ENCODE peak calls at places on chromosomes 2 and 18, in eight cellular contexts. Y is A549, P is Panc1, N is coronary artery, D is endothelial cell, K is retinal pigment epithelial cell, S is progenitor cell of endocrine pancreas, X is upper lobe of right lung. B is an unnamed sample.

GRCh38 chr2:229765721-229766120 is 51.4 kb upstream of the DNER start:
- DNase-seq in X (no peak), Y (no peak), P (no peak), S (no peak), N (no peak), K (no peak), D (no peak), B (no peak)

GRCh38 chr2:233346930-233347329 is 7.4 kb upstream of the DGKD start:
- DNase-seq in X (no peak), P (no peak), Y (no peak), N (no peak), S (no peak), D (no peak), K (no peak), B (no peak)

GRCh38 chr2:104872866-104873688 is 19.2 kb downstream of the POU3F3 start:
- DNase-seq in Y (peak), P (no peak), S (peak), X (peak), K (no peak), N (no peak), D (peak), B (no peak)

GRCh38 chr2:198712485-198712884 is 745.3 kb downstream of the SATB2 start:
- DNase-seq in P (no peak), S (no peak), N (no peak), X (no peak), K (no peak), D (no peak), Y (no peak), B (no peak)

GRCh38 chr2:67486041-67486796 is 89.1 kb downstream of the ETAA1 start:
- DNase-seq in Y (no peak), P (no peak), S (no peak), D (no peak), N (no peak), K (no peak), X (peak), B (no peak)

GRCh38 chr2:147182260-147182659 is 662.6 kb upstream of the ACVR2A start:
- DNase-seq in K (no peak), D (no peak), N (no peak), P (no peak), S (no peak), Y (no peak), X (no peak), B (no peak)

GRCh38 chr2:174636979-174637378 is 39.4 kb upstream of the WIPF1 start:
- DNase-seq in X (no peak), P (no peak), Y (no peak), D (no peak), N (no peak), S (no peak), K (no peak), B (no peak)

GRCh38 chr2:238527565-238527964 is 100.8 kb downstream of the ASB1 start:
- DNase-seq in P (no peak), S (no peak), K (no peak), D (no peak), X (no peak), N (no peak), Y (peak), B (no peak)

GRCh38 chr18:37452015-37452414 is 113.6 kb downstream of the CELF4 start:
- DNase-seq in N (no peak), Y (no peak), P (no peak), D (no peak), K (no peak), S (no peak), X (no peak), B (no peak)

GRCh38 chr2:238158807-238159539 is at the start of gene ERFE:
- DNase-seq in Y (peak), P (no peak), K (no peak), X (peak), D (peak), S (peak), N (no peak), B (no peak)

GRCh38 chr2:83006991-83007390 is 1452.1 kb downstream of the SUCLG1 start:
- DNase-seq in Y (no peak), K (no peak), P (no peak), D (no peak), S (no peak), N (no peak), X (no peak), B (no peak)

GRCh38 chr2:30354150-30354549 is 92.9 kb upstream of the LCLAT1 start:
- DNase-seq in D (no peak), Y (no peak), P (no peak), S (no peak), K (no peak), N (no peak), X (no peak), B (no peak)

GRCh38 chr2:119707117-119708087 is 28.4 kb downstream of the TMEM177 start:
- DNase-seq in Y (no peak), K (no peak), X (no peak), N (no peak), D (no peak), P (no peak), S (no peak), B (no peak)

GRCh38 chr2:154696771-154697170 is 1.7 kb upstream of the KCNJ3 start:
- DNase-seq in D (no peak), P (no peak), S (no peak), N (no peak), X (no peak), K (no peak), Y (no peak), B (no peak)

GRCh38 chr18:39389800-39390379 is 1824.3 kb upstream of the CELF4 start:
- DNase-seq in Y (no peak), K (peak), N (no peak), X (no peak), P (no peak), S (no peak), D (no peak), B (no peak)

GRCh38 chr18:37641573-37641972 is 76.0 kb upstream of the CELF4 start:
- DNase-seq in K (no peak), Y (no peak), S (no peak), X (no peak), P (no peak), D (no peak), N (no peak), B (no peak)

GRCh38 chr2:75606851-75607798 is 39.5 kb upstream of the MRPL19 start:
- DNase-seq in N (no peak), X (no peak), Y (no peak), S (no peak), P (no peak), K (no peak), D (no peak), B (no peak)

GRCh38 chr2:129192117-129192516 is 787.3 kb upstream of the RAB6C start:
- DNase-seq in N (no peak), S (no peak), X (no peak), K (no peak), D (no peak), Y (no peak), P (no peak), B (no peak)
- TF ChIP-seq CTCF in N (no peak), S (no peak), X (no peak), K (no peak), D (no peak), Y (no peak), P (peak), B (no peak)

GRCh38 chr18:75283758-75284157 is 73.2 kb downstream of the TSHZ1 start:
- DNase-seq in K (no peak), Y (no peak), X (no peak), S (no peak), D (no peak), N (no peak), P (no peak), B (no peak)
- TF ChIP-seq CTCF in K (no peak), Y (no peak), X (no peak), S (no peak), D (no peak), N (no peak), P (no peak), B (no peak)

DNA sequence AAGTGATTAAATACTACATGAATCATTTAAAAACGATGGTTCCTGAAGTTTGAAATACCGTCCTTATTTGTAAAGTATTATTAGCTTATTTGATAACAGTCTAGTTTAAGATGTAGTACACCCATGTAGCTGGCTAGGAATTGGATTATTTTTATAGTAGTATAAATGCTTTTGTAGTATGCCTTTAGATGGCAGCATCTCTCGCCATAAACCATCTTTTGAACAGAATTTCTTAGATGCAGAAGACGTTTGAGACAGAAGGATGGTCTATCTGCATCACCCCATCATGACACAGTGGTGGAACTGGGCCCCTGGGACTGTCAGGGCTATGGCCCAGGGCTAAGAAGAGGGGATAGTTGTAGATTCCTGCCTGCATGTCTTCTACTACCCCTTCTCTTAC is 152.7 kb downstream of the WDSUB1 start:
- DNase-seq in D (no peak), X (no peak), S (no peak), Y (no peak), K (no peak), N (no peak), P (no peak), B (no peak)
- TF ChIP-seq CTCF in D (no peak), X (no peak), S (no peak), Y (peak), K (peak), N (no peak), P (no peak), B (no peak)

DNA sequence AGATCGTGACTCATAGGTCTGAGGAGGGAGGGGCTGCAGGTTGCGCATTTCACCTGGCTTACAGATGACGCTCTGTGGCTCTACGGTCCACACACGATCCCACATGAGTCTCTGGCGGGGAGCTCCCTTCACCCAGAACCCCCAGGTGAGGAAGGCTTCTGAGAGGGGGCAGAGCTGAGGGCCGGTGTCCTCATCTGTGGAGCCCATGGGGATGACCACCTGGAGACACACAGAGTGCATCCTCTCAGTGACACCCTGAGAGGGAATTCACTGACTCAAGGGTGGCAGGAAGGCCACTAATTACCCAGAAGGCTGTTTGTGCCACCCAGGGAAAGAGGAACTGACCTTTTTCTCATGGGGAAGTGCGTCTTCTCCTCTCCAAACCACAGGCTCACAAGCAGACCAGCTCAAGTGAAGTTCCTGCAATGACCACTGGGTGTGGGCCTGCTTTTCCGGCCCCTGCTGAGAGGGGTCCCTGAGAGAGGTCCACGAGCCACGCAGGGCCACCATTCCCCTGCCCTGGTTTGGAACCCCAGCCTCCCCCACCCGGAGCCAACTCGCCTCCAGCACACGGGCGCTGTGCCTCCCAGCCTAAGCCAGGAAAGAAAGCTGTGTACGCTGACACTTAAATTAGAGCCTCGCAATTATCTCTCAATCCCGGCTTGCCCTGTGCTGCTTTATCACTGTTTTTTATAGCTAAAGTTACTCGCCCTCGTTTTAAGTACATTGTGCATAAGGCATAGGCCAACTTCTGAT is 114.1 kb downstream of the BCL11A start:
- DNase-seq in Y (no peak), P (peak), X (peak), K (no peak), N (no peak), D (peak), S (peak), B (no peak)
- TF ChIP-seq CTCF in Y (no peak), P (peak), X (peak), K (peak), N (no peak), D (peak), S (peak), B (no peak)

DNA sequence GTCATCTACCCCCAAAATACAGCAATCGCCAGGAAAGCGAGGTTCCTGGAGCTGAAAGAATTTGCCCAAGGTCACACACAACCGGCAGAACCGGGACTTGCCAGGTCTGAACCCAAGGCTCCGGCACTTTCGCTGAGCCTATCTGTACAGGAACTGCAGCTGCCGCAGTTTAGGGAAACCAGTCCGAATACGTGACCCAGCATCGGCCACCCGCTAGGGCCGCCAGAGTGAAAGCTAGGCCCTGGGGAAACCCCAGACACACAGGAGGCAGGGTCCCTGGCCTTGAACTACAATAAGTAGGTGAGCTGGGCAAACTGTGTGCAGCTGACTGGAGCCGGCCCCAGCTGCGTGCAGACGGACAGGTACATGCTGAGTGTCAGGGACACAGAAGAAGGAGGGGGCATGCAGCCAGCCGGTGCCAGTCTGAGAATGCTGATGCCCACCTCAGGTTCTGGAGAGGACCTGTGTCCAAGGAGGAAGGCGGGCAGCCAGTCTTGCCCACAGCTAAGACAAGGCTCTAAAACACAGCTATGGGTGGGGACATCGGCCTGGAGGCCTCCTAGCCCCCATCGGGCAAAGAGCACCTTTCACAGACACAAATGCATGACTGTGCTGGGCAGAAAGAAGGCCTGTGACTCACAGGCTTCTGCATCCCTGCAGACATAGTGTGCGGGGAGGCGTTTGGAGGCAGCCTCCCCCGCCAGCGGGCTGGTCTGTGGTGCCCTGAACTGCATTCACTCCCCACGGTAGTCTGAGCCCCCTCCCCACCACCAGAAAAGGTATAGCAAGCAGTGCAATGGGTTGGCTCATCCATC is 107.5 kb upstream of the ID2 start:
- DNase-seq in P (no peak), S (no peak), D (no peak), X (no peak), N (peak), Y (no peak), K (no peak), B (no peak)
- TF ChIP-seq CTCF in P (no peak), S (no peak), D (no peak), X (no peak), N (no peak), Y (no peak), K (no peak), B (no peak)

B was measured in omental fat pad.